ENCODE peak calls at places on chromosomes 6 and 20, in four cellular contexts. M, G, K and O are unnamed samples.

GRCh38 chr6:18154507-18155272 is at the start of gene TPMT:
- DNase-seq in G (no peak), M (no peak), K (peak; percentile 99), O (no peak)

GRCh38 chr6:110513001-110513400 is 36.6 kb upstream of the SLC22A16 start:
- DNase-seq in M (no peak), G (no peak), K (no peak), O (no peak)

GRCh38 chr6:123715243-123715863 is 78.6 kb upstream of the TRDN start:
- DNase-seq in K (no peak), M (no peak), G (no peak), O (no peak)

GRCh38 chr6:132231121-132231520 is 170.2 kb downstream of the MOXD1 start:
- DNase-seq in K (no peak), M (no peak), G (no peak), O (no peak)

GRCh38 chr6:132147530-132148011 is 196.4 kb upstream of the CCN2 start:
- DNase-seq in M (no peak), G (peak; percentile 92), K (no peak), O (no peak)

GRCh38 chr6:43972915-43973304 is 154.3 kb downstream of the MRPL14 start:
- DNase-seq in K (no peak), M (peak; percentile 89), G (peak; percentile 83), O (no peak)

GRCh38 chr20:11585752-11586352 is 331.8 kb upstream of the BTBD3 start:
- DNase-seq in M (no peak), G (peak; percentile 1), K (no peak), O (no peak)

GRCh38 chr6:118320652-118321051 is 227.4 kb upstream of the PLN start:
- DNase-seq in K (no peak), M (no peak), G (peak; percentile 6), O (no peak)

GRCh38 chr6:5181494-5182287 is 79.1 kb downstream of the LYRM4 start:
- DNase-seq in M (no peak), K (no peak), G (no peak), O (no peak)

DNA sequence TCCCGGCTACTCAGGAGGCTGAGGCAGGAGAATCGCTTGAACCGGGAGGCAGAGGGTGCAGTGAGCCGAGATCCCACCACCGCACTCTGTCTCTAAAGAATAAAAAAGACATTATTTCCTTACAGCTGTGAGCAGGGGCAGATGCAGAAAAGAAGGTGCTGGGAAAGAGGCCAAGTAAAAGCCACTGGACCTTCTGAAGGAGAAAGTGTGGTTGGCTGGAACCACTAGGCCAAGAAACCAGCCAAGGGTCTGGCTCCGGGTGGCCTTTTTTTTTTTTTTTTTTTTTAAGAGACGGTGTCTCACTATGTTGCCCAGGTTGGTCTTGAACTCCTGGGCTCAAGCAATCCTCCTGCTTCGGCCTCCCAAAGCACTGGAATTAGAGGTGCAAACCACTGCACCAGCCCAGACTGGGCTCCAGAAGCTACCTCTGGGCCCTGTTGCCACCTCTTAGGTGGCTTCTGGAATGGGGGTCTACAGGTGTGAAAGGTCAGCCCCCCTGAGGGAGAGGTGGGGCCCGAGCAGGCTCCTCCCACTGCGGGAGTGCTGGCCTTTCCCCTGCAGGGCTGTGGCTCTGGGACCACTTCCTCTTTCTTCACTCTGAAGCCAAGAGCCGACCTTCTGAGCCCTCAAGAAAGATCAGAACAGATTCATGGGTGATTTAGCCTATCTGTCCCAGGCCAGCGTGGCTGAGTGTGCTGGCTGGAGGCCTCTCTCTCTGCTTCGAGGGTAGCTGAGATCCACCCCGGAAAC is at the start of gene FGD2:
- DNase-seq in K (peak; percentile 90), M (no peak), G (no peak), O (no peak)
- H3K27ac ChIP-seq in K (peak within 1 kb of the TSS; percentile 81), M (no peak within 1 kb of the TSS), G (no peak within 1 kb of the TSS), O (peak within 1 kb of the TSS; percentile 11)

GRCh38 chr6:150755042-150755441 is 110.5 kb upstream of the MTHFD1L start:
- DNase-seq in G (no peak), M (no peak), K (no peak), O (no peak)

GRCh38 chr6:150751296-150751695 is 114.2 kb upstream of the MTHFD1L start:
- DNase-seq in M (no peak), K (no peak), G (peak; percentile 77), O (no peak)

GRCh38 chr6:150752409-150752808 is 113.1 kb upstream of the MTHFD1L start:
- DNase-seq in G (no peak), M (no peak), K (no peak), O (no peak)

GRCh38 chr6:150755524-150755923 is 110.0 kb upstream of the MTHFD1L start:
- DNase-seq in M (no peak), G (no peak), K (no peak), O (no peak)

DNA sequence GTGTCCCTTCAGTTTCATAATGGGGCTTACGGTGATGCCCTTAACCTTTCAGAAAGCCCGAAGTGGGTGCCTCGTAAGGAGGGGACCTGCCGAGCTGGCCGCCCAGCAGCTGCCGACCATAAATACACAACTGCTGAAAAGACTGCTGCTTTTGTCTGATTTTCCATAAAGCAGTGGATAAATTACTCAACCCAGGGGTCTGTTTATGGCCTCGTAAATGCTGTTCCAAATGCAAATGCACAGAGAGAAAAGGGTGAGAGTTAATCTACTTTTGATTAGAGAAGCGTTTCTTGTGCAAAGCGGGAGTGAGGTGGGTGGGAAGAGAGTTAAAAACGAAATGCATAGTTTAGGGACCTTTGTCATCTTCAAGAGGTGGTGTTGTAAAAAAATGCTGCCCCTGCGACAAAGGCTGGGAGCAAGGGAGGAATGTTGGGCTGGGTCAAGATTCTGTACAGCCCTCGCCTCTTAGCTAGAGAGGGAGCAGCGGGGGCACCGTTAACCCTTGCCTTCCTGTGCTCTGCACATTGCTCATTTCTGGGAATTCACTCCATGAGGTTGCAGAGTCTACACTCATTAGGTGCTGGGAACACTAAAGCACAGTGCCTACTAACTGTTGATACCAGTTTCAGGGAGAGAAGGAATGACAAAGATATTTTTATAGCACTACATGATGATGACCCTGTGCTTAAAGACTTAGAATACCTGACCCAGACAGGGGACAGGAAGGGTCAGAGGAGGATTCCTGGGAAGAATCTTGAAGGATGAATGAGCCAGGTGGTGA is 111.9 kb upstream of the MTHFD1L start:
- DNase-seq in K (no peak), G (no peak), M (no peak), O (no peak)
- H3K27ac ChIP-seq in K (peak overlapping the region; percentile 10), G (no peak overlapping the region), M (no peak overlapping the region), O (peak overlapping the region; percentile 26)

DNA sequence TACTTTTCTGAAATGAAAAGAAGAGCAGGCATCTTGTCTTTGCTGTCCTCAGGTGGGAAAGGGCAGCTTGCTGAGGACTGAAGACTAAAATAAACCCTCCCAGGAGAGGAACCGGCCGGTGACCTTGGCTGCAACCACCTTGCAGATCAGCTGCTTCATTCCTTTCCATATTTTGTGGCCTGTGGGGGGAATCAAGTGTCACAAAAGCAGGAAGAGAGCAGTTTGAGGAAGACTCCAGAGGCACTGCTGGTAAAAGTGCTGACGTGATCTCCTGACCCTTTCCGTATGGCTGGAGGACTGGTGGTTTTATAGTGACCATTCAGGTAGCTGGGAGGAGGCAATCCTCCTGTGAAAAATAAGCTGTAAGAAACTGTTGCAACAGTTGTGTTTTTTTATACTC is 157.0 kb downstream of the PLCB4 start:
- DNase-seq in G (no peak), K (no peak), M (no peak), O (no peak)
- H3K27ac ChIP-seq in G (no peak overlapping the region), K (no peak overlapping the region), M (no peak overlapping the region), O (no peak overlapping the region)

GRCh38 chr20:51456511-51457280 is 85.8 kb downstream of the NFATC2 start:
- DNase-seq in K (peak; percentile 90), M (peak; percentile 84), G (peak; percentile 89), O (peak; percentile 30)
- H3K27ac ChIP-seq in K (no peak overlapping the region), M (no peak overlapping the region), G (peak overlapping the region; percentile 83), O (peak overlapping the region; percentile 46)

GRCh38 chr20:16363832-16364687 is 209.2 kb downstream of the KIF16B start:
- DNase-seq in G (no peak), M (no peak), K (no peak), O (no peak)

GRCh38 chr20:16369441-16369840 is 203.8 kb downstream of the KIF16B start:
- DNase-seq in G (no peak), K (no peak), M (no peak), O (no peak)

GRCh38 chr20:16368645-16369292 is 204.5 kb downstream of the KIF16B start:
- DNase-seq in G (peak; percentile 47), K (no peak), M (no peak), O (no peak)

GRCh38 chr20:16366548-16366947 is 206.7 kb downstream of the KIF16B start:
- DNase-seq in G (no peak), K (no peak), M (no peak), O (no peak)

GRCh38 chr20:16367948-16368560 is 205.2 kb downstream of the KIF16B start:
- DNase-seq in M (no peak), G (no peak), K (no peak), O (no peak)
- H3K27ac ChIP-seq in M (no peak overlapping the region), G (no peak overlapping the region), K (no peak overlapping the region), O (no peak overlapping the region)

DNA sequence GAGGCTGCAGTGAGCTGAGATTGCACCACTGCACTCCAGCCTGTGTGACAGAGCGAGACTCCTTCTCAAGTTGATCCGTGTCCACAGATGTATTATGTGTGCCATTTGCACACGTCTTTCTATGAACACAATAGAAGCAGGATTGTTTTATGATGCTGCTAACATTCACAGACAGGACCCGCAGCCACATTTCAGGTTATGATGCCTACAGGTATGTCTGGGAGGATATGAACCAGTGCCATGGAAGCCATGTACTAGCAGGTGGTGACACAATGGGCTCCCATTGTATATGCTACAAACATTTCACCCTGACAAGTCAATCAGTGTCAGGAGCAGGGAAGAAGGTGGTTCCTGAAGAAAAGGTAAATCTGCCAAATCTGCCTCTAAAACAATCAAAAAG is 4.3 kb downstream of the TRAM2 start:
- DNase-seq in M (no peak), K (no peak), G (no peak), O (no peak)
- H3K27ac ChIP-seq in M (no peak overlapping the region), K (no peak overlapping the region), G (peak overlapping the region; percentile 70), O (no peak overlapping the region)

GRCh38 chr20:1468117-1468624 is 1.5 kb upstream of the NSFL1C start:
- DNase-seq in K (no peak), G (no peak), M (no peak), O (no peak)
- H3K27ac ChIP-seq in K (peak overlapping the region; percentile 92), G (no peak overlapping the region), M (no peak overlapping the region), O (no peak overlapping the region)

GRCh38 chr6:9140181-9140580 is 704.8 kb upstream of the SLC35B3 start:
- DNase-seq in G (no peak), K (no peak), M (no peak), O (no peak)
- H3K27ac ChIP-seq in G (no peak overlapping the region), K (no peak overlapping the region), M (no peak overlapping the region), O (no peak overlapping the region)

GRCh38 chr20:23528867-23529431 is 38.0 kb downstream of the CST8 start:
- DNase-seq in M (no peak), K (no peak), G (no peak), O (no peak)
- H3K27ac ChIP-seq in M (no peak overlapping the region), K (no peak overlapping the region), G (no peak overlapping the region), O (no peak overlapping the region)

GRCh38 chr20:35251613-35251940 is 25.1 kb downstream of the MMP24 start:
- DNase-seq in M (no peak), G (no peak), K (no peak), O (no peak)
- H3K27ac ChIP-seq in M (no peak overlapping the region), G (no peak overlapping the region), K (peak overlapping the region; percentile 33), O (no peak overlapping the region)